ENCODE peak calls at places on chromosomes 13 and 19, in nine cellular contexts. One of them, this sample, is unnamed.
A peak's percentile ranks its signal among the peaks of the same experiment; 100 is the strongest.

GRCh38 chr13:70893832-70894231 is 785.6 kb upstream of the KLHL1 start:
- DNase-seq in testis: no peak
- DNase-seq in endothelial cell of umbilical vein: no peak
- DNase-seq in tibial nerve: no peak
- DNase-seq in stomach: no peak
- DNase-seq in sigmoid colon: no peak
- DNase-seq in GM12878: peak; percentile 7
- DNase-seq in transverse colon: no peak
- DNase-seq in heart left ventricle: no peak
- DNase-seq in this sample: no peak

GRCh38 chr19:12521996-12522395 is 29.3 kb downstream of the ZNF564 start:
- DNase-seq in GM12878: no peak
- DNase-seq in stomach: no peak
- DNase-seq in testis: no peak
- DNase-seq in transverse colon: no peak
- DNase-seq in sigmoid colon: no peak
- DNase-seq in heart left ventricle: no peak
- DNase-seq in endothelial cell of umbilical vein: no peak
- DNase-seq in tibial nerve: no peak
- DNase-seq in this sample: peak; percentile 27

GRCh38 chr13:91291078-91291477 is 56.4 kb upstream of the MIR17HG start:
- DNase-seq in heart left ventricle: no peak
- DNase-seq in sigmoid colon: no peak
- DNase-seq in GM12878: no peak
- DNase-seq in endothelial cell of umbilical vein: no peak
- DNase-seq in transverse colon: no peak
- DNase-seq in testis: no peak
- DNase-seq in stomach: no peak
- DNase-seq in tibial nerve: no peak
- DNase-seq in this sample: no peak

GRCh38 chr19:3513198-3514140 is 7.4 kb downstream of the FZR1 start:
- DNase-seq in GM12878: no peak
- DNase-seq in transverse colon: no peak
- DNase-seq in heart left ventricle: peak; percentile 70
- DNase-seq in testis: peak; percentile 55
- DNase-seq in stomach: peak; percentile 39
- DNase-seq in tibial nerve: no peak
- DNase-seq in sigmoid colon: no peak
- DNase-seq in endothelial cell of umbilical vein: no peak
- DNase-seq in this sample: no peak

GRCh38 chr13:94703271-94703670 is 9.1 kb downstream of the SOX21 start:
- DNase-seq in endothelial cell of umbilical vein: no peak
- DNase-seq in testis: no peak
- DNase-seq in sigmoid colon: no peak
- DNase-seq in GM12878: no peak
- DNase-seq in stomach: no peak
- DNase-seq in heart left ventricle: no peak
- DNase-seq in tibial nerve: no peak
- DNase-seq in transverse colon: no peak
- DNase-seq in this sample: no peak

GRCh38 chr13:102877285-102877684 is 31.5 kb downstream of the ERCC5 start:
- DNase-seq in GM12878: no peak
- DNase-seq in stomach: no peak
- DNase-seq in sigmoid colon: no peak
- DNase-seq in transverse colon: no peak
- DNase-seq in heart left ventricle: peak; percentile 62
- DNase-seq in tibial nerve: no peak
- DNase-seq in testis: no peak
- DNase-seq in endothelial cell of umbilical vein: no peak
- DNase-seq in this sample: no peak

GRCh38 chr19:54851353-54851752 is 1.1 kb downstream of the KIR3DL2 start:
- DNase-seq in sigmoid colon: no peak
- DNase-seq in stomach: no peak
- DNase-seq in transverse colon: no peak
- DNase-seq in endothelial cell of umbilical vein: no peak
- DNase-seq in heart left ventricle: no peak
- DNase-seq in testis: no peak
- DNase-seq in tibial nerve: no peak
- DNase-seq in GM12878: no peak
- DNase-seq in this sample: no peak

GRCh38 chr19:32336259-32337111 is 8.9 kb upstream of the ZNF507 start:
- DNase-seq in stomach: no peak
- DNase-seq in testis: no peak
- DNase-seq in endothelial cell of umbilical vein: no peak
- DNase-seq in sigmoid colon: peak; percentile 82
- DNase-seq in heart left ventricle: peak; percentile 36
- DNase-seq in tibial nerve: no peak
- DNase-seq in GM12878: no peak
- DNase-seq in transverse colon: no peak
- DNase-seq in this sample: no peak

GRCh38 chr19:16895467-16896097 is 6.8 kb downstream of the F2RL3 start:
- DNase-seq in GM12878: no peak
- DNase-seq in sigmoid colon: no peak
- DNase-seq in tibial nerve: no peak
- DNase-seq in transverse colon: no peak
- DNase-seq in testis: peak; percentile 72
- DNase-seq in stomach: no peak
- DNase-seq in endothelial cell of umbilical vein: no peak
- DNase-seq in heart left ventricle: no peak
- DNase-seq in this sample: peak; percentile 58

GRCh38 chr19:16897572-16898056 is 8.8 kb downstream of the F2RL3 start:
- DNase-seq in testis: peak; percentile 58
- DNase-seq in stomach: peak; percentile 53
- DNase-seq in transverse colon: peak; percentile 47
- DNase-seq in sigmoid colon: no peak
- DNase-seq in heart left ventricle: peak; percentile 62
- DNase-seq in tibial nerve: no peak
- DNase-seq in endothelial cell of umbilical vein: no peak
- DNase-seq in GM12878: no peak
- DNase-seq in this sample: no peak

GRCh38 chr19:16898306-16899015 is 9.7 kb downstream of the F2RL3 start:
- DNase-seq in sigmoid colon: no peak
- DNase-seq in stomach: no peak
- DNase-seq in transverse colon: no peak
- DNase-seq in testis: no peak
- DNase-seq in tibial nerve: no peak
- DNase-seq in endothelial cell of umbilical vein: no peak
- DNase-seq in GM12878: no peak
- DNase-seq in heart left ventricle: no peak
- DNase-seq in this sample: no peak

GRCh38 chr19:16896913-16897571 is 8.2 kb downstream of the F2RL3 start:
- DNase-seq in transverse colon: peak; percentile 95
- DNase-seq in endothelial cell of umbilical vein: peak; percentile 97
- DNase-seq in GM12878: peak; percentile 60
- DNase-seq in tibial nerve: peak; percentile 89
- DNase-seq in stomach: peak; percentile 96
- DNase-seq in testis: peak; percentile 97
- DNase-seq in heart left ventricle: peak; percentile 94
- DNase-seq in sigmoid colon: peak; percentile 95
- DNase-seq in this sample: peak; percentile 94

GRCh38 chr19:16896098-16896912 is 7.5 kb downstream of the F2RL3 start:
- DNase-seq in transverse colon: peak; percentile 37
- DNase-seq in tibial nerve: no peak
- DNase-seq in stomach: no peak
- DNase-seq in GM12878: no peak
- DNase-seq in testis: peak; percentile 57
- DNase-seq in heart left ventricle: no peak
- DNase-seq in endothelial cell of umbilical vein: peak; percentile 12
- DNase-seq in sigmoid colon: no peak
- DNase-seq in this sample: peak; percentile 65
- TF ChIP-seq POLR2A in transverse colon: peak; percentile 65
- TF ChIP-seq POLR2A in tibial nerve: no peak
- TF ChIP-seq POLR2A in stomach: no peak
- TF ChIP-seq POLR2A in GM12878: no peak
- TF ChIP-seq POLR2A in testis: no peak
- TF ChIP-seq POLR2A in heart left ventricle: no peak
- TF ChIP-seq POLR2A in endothelial cell of umbilical vein: no peak
- TF ChIP-seq POLR2A in sigmoid colon: no peak
- TF ChIP-seq POLR2A in this sample: peak; percentile 17

GRCh38 chr13:23828866-23829265 is 60.3 kb downstream of the MIPEP start:
- DNase-seq in testis: no peak
- DNase-seq in tibial nerve: no peak
- DNase-seq in transverse colon: no peak
- DNase-seq in GM12878: no peak
- DNase-seq in heart left ventricle: no peak
- DNase-seq in stomach: no peak
- DNase-seq in endothelial cell of umbilical vein: no peak
- DNase-seq in sigmoid colon: no peak
- DNase-seq in this sample: no peak

GRCh38 chr13:23828086-23828485 is 61.1 kb downstream of the MIPEP start:
- DNase-seq in heart left ventricle: no peak
- DNase-seq in GM12878: no peak
- DNase-seq in testis: no peak
- DNase-seq in transverse colon: no peak
- DNase-seq in stomach: no peak
- DNase-seq in endothelial cell of umbilical vein: no peak
- DNase-seq in tibial nerve: no peak
- DNase-seq in sigmoid colon: no peak
- DNase-seq in this sample: no peak

DNA sequence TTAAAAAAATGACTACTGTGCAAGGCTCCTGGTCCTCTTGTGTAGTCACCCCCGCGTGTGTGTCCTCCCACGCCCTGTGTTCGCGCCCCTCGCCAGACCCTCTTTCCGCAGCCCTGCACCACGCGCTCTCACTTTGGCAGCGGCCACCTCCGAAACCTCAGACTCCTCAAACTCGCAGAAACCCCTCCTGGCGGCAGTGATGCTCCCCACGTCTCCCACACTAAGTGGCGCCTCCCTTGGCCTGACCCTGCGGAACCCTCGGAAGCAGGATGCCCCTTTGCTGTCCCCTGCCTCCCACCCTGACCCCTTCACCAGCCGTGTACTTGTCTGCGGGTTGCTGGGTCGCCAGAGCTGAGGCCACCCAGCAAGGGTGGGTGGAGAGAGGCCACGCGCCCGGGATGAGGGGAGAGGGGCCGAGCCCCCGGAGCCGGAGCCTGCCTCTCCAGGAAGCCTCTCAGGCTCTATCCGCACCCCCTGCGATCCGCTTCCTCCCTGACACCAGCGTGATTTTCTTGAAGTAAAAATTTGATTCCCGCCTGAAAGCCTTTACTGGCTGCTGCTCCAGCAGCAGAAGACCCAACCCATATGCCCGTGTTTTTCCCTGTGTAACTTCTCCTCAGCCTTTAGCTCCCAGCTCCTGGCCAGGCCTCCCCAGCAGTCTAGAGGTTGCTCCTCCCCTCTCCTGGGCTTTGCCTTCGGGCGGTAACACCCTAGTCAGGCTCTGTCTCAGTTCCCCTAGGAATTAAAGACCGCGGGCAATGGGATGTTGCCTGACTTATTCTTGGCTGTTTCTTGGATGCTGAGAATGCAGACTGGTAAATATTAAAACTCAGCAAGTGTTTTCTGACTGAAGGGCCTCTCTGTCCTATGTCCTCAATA is 55.2 kb downstream of the MIPEP start:
- DNase-seq in transverse colon: no peak
- DNase-seq in testis: no peak
- DNase-seq in sigmoid colon: no peak
- DNase-seq in stomach: no peak
- DNase-seq in GM12878: no peak
- DNase-seq in heart left ventricle: no peak
- DNase-seq in tibial nerve: no peak
- DNase-seq in endothelial cell of umbilical vein: no peak
- DNase-seq in this sample: no peak
- TF ChIP-seq POLR2A in transverse colon: no peak
- TF ChIP-seq POLR2A in testis: no peak
- TF ChIP-seq POLR2A in sigmoid colon: no peak
- TF ChIP-seq POLR2A in stomach: no peak
- TF ChIP-seq POLR2A in GM12878: no peak
- TF ChIP-seq POLR2A in heart left ventricle: no peak
- TF ChIP-seq POLR2A in tibial nerve: no peak
- TF ChIP-seq POLR2A in endothelial cell of umbilical vein: no peak
- TF ChIP-seq POLR2A in this sample: no peak

DNA sequence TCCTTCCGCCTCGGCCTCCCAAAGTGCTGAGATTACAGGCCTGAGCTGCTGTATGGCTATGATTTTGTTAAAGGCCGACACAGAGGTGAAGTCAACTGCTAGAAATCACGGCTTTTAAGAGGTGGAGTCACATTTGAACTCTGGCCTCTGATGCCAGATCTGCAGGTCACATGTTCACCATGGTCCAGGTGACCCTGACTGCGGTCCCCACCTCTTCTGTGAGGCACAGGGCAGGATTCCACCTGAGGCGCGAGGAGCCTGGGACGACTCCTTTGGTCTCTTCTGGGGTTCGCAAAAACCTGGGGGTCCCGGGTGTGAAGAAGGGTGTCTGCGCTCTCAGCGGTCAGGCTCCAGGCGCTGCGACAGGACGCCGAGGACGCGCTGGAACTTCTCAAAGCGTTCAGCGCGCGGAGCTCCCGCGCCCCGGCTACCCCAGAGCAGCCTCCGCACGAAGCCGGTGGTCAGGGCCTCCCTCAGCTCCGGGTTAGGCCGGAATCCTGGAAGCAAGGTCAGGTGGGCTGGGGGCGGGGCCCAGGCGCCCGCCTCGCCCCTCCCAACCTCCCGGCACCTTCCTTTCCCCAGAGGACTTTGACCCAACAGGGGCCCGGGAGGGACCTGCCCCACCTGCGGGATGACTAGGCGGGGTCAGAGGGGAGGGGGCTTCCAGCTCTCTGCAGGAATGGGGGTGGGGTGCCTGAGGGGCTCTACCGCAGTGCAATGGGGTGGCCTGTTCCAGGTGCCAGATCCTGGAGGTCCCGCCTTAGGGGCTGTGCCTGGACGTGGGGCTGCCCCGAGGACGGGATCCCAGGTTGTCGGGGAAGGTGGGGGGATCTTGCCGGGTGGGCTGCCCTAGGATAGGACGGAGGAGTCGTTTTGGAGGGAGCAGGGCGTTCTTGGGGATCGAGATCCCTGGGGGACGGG is 13.0 kb downstream of the TRIP10 start:
- DNase-seq in GM12878: no peak
- DNase-seq in stomach: no peak
- DNase-seq in endothelial cell of umbilical vein: no peak
- DNase-seq in sigmoid colon: no peak
- DNase-seq in tibial nerve: no peak
- DNase-seq in transverse colon: peak; percentile 85
- DNase-seq in testis: no peak
- DNase-seq in heart left ventricle: no peak
- DNase-seq in this sample: no peak
- TF ChIP-seq POLR2A in GM12878: no peak
- TF ChIP-seq POLR2A in stomach: no peak
- TF ChIP-seq POLR2A in endothelial cell of umbilical vein: no peak
- TF ChIP-seq POLR2A in sigmoid colon: no peak
- TF ChIP-seq POLR2A in tibial nerve: no peak
- TF ChIP-seq POLR2A in transverse colon: no peak
- TF ChIP-seq POLR2A in testis: no peak
- TF ChIP-seq POLR2A in heart left ventricle: no peak
- TF ChIP-seq POLR2A in this sample: no peak

GRCh38 chr19:13727798-13728197 is 36.5 kb upstream of the MRI1 start:
- DNase-seq in testis: no peak
- DNase-seq in heart left ventricle: no peak
- DNase-seq in stomach: no peak
- DNase-seq in transverse colon: no peak
- DNase-seq in GM12878: no peak
- DNase-seq in sigmoid colon: no peak
- DNase-seq in tibial nerve: no peak
- DNase-seq in endothelial cell of umbilical vein: no peak
- DNase-seq in this sample: no peak

GRCh38 chr19:13734751-13735150 is 29.6 kb upstream of the MRI1 start:
- DNase-seq in heart left ventricle: no peak
- DNase-seq in stomach: no peak
- DNase-seq in tibial nerve: no peak
- DNase-seq in endothelial cell of umbilical vein: no peak
- DNase-seq in GM12878: no peak
- DNase-seq in testis: no peak
- DNase-seq in transverse colon: no peak
- DNase-seq in sigmoid colon: no peak
- DNase-seq in this sample: no peak

GRCh38 chr19:13729859-13730258 is 34.5 kb upstream of the MRI1 start:
- DNase-seq in heart left ventricle: no peak
- DNase-seq in stomach: no peak
- DNase-seq in tibial nerve: no peak
- DNase-seq in GM12878: no peak
- DNase-seq in endothelial cell of umbilical vein: no peak
- DNase-seq in sigmoid colon: no peak
- DNase-seq in testis: no peak
- DNase-seq in transverse colon: no peak
- DNase-seq in this sample: peak; percentile 61

GRCh38 chr19:13732337-13732736 is 32.0 kb upstream of the MRI1 start:
- DNase-seq in transverse colon: no peak
- DNase-seq in heart left ventricle: no peak
- DNase-seq in GM12878: no peak
- DNase-seq in tibial nerve: no peak
- DNase-seq in sigmoid colon: no peak
- DNase-seq in testis: no peak
- DNase-seq in endothelial cell of umbilical vein: no peak
- DNase-seq in stomach: no peak
- DNase-seq in this sample: no peak

GRCh38 chr19:13731147-13731964 is 33.0 kb upstream of the MRI1 start:
- DNase-seq in testis: peak; percentile 97
- DNase-seq in sigmoid colon: peak; percentile 97
- DNase-seq in transverse colon: peak; percentile 98
- DNase-seq in tibial nerve: peak; percentile 91
- DNase-seq in heart left ventricle: peak; percentile 97
- DNase-seq in GM12878: peak; percentile 72
- DNase-seq in stomach: peak; percentile 96
- DNase-seq in endothelial cell of umbilical vein: peak; percentile 97
- DNase-seq in this sample: peak; percentile 96
- TF ChIP-seq POLR2A in testis: peak; percentile 1
- TF ChIP-seq POLR2A in sigmoid colon: no peak
- TF ChIP-seq POLR2A in transverse colon: peak; percentile 59
- TF ChIP-seq POLR2A in tibial nerve: peak; percentile 51
- TF ChIP-seq POLR2A in heart left ventricle: no peak
- TF ChIP-seq POLR2A in GM12878: peak; percentile 80
- TF ChIP-seq POLR2A in stomach: no peak
- TF ChIP-seq POLR2A in endothelial cell of umbilical vein: peak; percentile 89
- TF ChIP-seq POLR2A in this sample: peak; percentile 80